ENCODE peak calls at places on chromosomes 3 and 15, in five cellular contexts. P is transverse colon, L is K562, I is HepG2, E is A549. U is an unnamed sample.

GRCh38 chr3:148331111-148331818 is 366.4 kb upstream of the AGTR1 start:
- DNase-seq in P (no peak), L (no peak), I (no peak), E (no peak), U (no peak)

GRCh38 chr3:170027691-170028102 is 10.1 kb upstream of the GPR160 start:
- DNase-seq in P (no peak), L (no peak), I (peak; percentile 25), E (no peak), U (no peak)

GRCh38 chr3:196736670-196737374 is 2.8 kb upstream of the PAK2 start:
- DNase-seq in P (no peak), L (no peak), I (peak; percentile 80), E (no peak), U (no peak)

GRCh38 chr3:77259701-77260100 is 219.8 kb downstream of the ROBO2 start:
- DNase-seq in P (peak; percentile 21), L (no peak), I (no peak), E (no peak), U (no peak)

GRCh38 chr3:61796088-61796680 is 234.8 kb downstream of the PTPRG start:
- DNase-seq in P (no peak), L (no peak), I (no peak), E (no peak), U (no peak)

GRCh38 chr3:189118896-189119295 is 52.9 kb upstream of the TPRG1 start:
- DNase-seq in P (no peak), L (no peak), I (no peak), E (no peak), U (no peak)

GRCh38 chr3:197793246-197793645 is 2.2 kb downstream of the LRCH3 start:
- DNase-seq in P (no peak), L (no peak), I (no peak), E (no peak), U (no peak)

GRCh38 chr15:99485153-99485947 is 80.4 kb upstream of the MEF2A start:
- DNase-seq in P (no peak), L (no peak), I (no peak), E (no peak), U (no peak)

GRCh38 chr15:100919481-100920405 is 586 bp downstream of the LRRK1 start:
- DNase-seq in P (peak; percentile 39), L (no peak), I (no peak), E (peak; percentile 38), U (no peak)

GRCh38 chr3:187914231-187914630 is 169.0 kb upstream of the BCL6 start:
- DNase-seq in P (no peak), L (no peak), I (peak; percentile 13), E (no peak), U (no peak)

GRCh38 chr15:62121273-62122015 is 43.6 kb downstream of the C2CD4B start:
- DNase-seq in P (no peak), L (no peak), I (no peak), E (no peak), U (no peak)

GRCh38 chr3:175422744-175423143 is 563.6 kb downstream of the NAALADL2 start:
- DNase-seq in P (no peak), L (no peak), I (no peak), E (no peak), U (no peak)

GRCh38 chr3:99909714-99910508 is 92.2 kb downstream of the CMSS1 start:
- DNase-seq in P (no peak), L (no peak), I (peak; percentile 42), E (peak; percentile 71), U (no peak)

GRCh38 chr3:192409203-192409837 is 318.0 kb downstream of the FGF12 start:
- DNase-seq in P (no peak), L (no peak), I (no peak), E (peak; percentile 43), U (no peak)

GRCh38 chr15:68371160-68371559 is 60.8 kb downstream of the ITGA11 start:
- DNase-seq in P (no peak), L (no peak), I (no peak), E (no peak), U (no peak)

GRCh38 chr15:33310481-33311311 is at the start of gene RYR3:
- DNase-seq in P (no peak), L (no peak), I (no peak), E (no peak), U (no peak)

GRCh38 chr15:101305820-101306255 is 10.8 kb upstream of the SNRPA1 start:
- DNase-seq in P (peak; percentile 3), L (no peak), I (no peak), E (no peak), U (no peak)

GRCh38 chr15:70196314-70197291 is 98.9 kb upstream of the TLE3 start:
- DNase-seq in P (peak; percentile 60), L (no peak), I (peak; percentile 89), E (no peak), U (peak; percentile 41)

GRCh38 chr3:42177068-42177800 is 86.1 kb downstream of the TRAK1 start:
- DNase-seq in P (no peak), L (no peak), I (no peak), E (no peak), U (no peak)

GRCh38 chr3:189457201-189457607 is 174.0 kb upstream of the TP63 start:
- DNase-seq in P (no peak), L (no peak), I (no peak), E (no peak), U (no peak)

GRCh38 chr15:57485869-57486268 is 105.8 kb upstream of the MYZAP start:
- DNase-seq in P (no peak), L (no peak), I (peak; percentile 81), E (peak; percentile 88), U (no peak)

GRCh38 chr3:166556955-166557354 is 719.7 kb upstream of the BCHE start:
- DNase-seq in P (no peak), L (no peak), I (no peak), E (no peak), U (no peak)

GRCh38 chr15:78225783-78226541 is 8.4 kb downstream of the ACSBG1 start:
- DNase-seq in P (no peak), L (no peak), I (no peak), E (no peak), U (no peak)

GRCh38 chr3:174613173-174613572 is 246.0 kb upstream of the NAALADL2 start:
- DNase-seq in P (no peak), L (no peak), I (no peak), E (no peak), U (no peak)

GRCh38 chr3:171347017-171347979 is 112.9 kb downstream of the TNIK start:
- DNase-seq in P (no peak), L (peak; percentile 23), I (no peak), E (no peak), U (peak; percentile 58)

GRCh38 chr3:115239717-115240116 is 92.6 kb upstream of the ZBTB20 start:
- DNase-seq in P (no peak), L (peak; percentile 59), I (peak; percentile 9), E (peak; percentile 96), U (no peak)

GRCh38 chr3:3447671-3448070 is 268.2 kb upstream of the CRBN start:
- DNase-seq in P (no peak), L (no peak), I (no peak), E (no peak), U (no peak)

GRCh38 chr3:89332311-89333159 is 225.1 kb downstream of the EPHA3 start:
- DNase-seq in P (no peak), L (no peak), I (no peak), E (no peak), U (no peak)

GRCh38 chr3:197567900-197568685 is 12.3 kb upstream of the BDH1 start:
- DNase-seq in P (no peak), L (no peak), I (no peak), E (no peak), U (no peak)

GRCh38 chr15:67240235-67241131 is 14.0 kb downstream of the AAGAB start:
- DNase-seq in P (peak; percentile 41), L (no peak), I (peak; percentile 13), E (peak; percentile 57), U (no peak)

GRCh38 chr3:120352017-120352416 is 2.9 kb upstream of the LRRC58 start:
- DNase-seq in P (no peak), L (no peak), I (no peak), E (no peak), U (no peak)

GRCh38 chr3:120348065-120348980 is 831 bp downstream of the LRRC58 start:
- DNase-seq in P (no peak), L (peak; percentile 26), I (peak; percentile 6), E (no peak), U (no peak)

GRCh38 chr3:120350431-120350941 is 1.3 kb upstream of the LRRC58 start:
- DNase-seq in P (peak; percentile 12), L (peak; percentile 32), I (peak; percentile 50), E (peak; percentile 40), U (peak; percentile 30)

GRCh38 chr3:120349819-120350125 is 618 bp upstream of the LRRC58 start:
- DNase-seq in P (no peak), L (no peak), I (no peak), E (no peak), U (no peak)

GRCh38 chr3:120348981-120349818 is at the start of gene LRRC58:
- DNase-seq in P (peak; percentile 91), L (peak; percentile 84), I (peak; percentile 81), E (peak; percentile 95), U (peak; percentile 81)
- TF ChIP-seq CTCF in P (no peak), L (no peak), I (peak; percentile 66), E (peak; percentile 35), U (no peak)

DNA sequence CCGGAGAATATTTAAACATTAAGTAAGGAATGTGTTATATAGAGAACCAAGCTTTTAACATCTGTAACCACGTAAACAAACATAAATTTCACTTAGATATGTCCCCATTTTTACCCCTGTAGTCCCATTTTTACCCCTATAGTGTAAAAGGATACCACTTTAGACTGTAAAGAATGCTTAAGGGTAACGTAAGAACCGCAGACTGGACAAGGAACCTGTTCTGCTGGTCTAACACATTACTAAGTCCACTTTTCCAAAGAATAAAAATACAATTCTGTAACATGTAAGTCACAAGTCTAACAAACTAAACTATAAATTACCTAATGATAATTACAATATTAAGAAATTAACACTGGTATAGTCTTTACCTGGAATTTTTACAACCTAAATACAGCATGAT is 2.9 kb downstream of the SLC12A6 start:
- DNase-seq in P (no peak), L (no peak), I (no peak), E (no peak), U (no peak)
- H3K4me3 ChIP-seq in P (peak overlapping the region; percentile 73), L (no peak overlapping the region), I (no peak overlapping the region), E (no peak overlapping the region), U (no peak overlapping the region)

GRCh38 chr3:185362850-185363661 is at the start of gene MAP3K13:
- DNase-seq in P (peak; percentile 72), L (peak; percentile 84), I (peak; percentile 54), E (peak; percentile 94), U (peak; percentile 77)
- TF ChIP-seq EP300 in P (no peak), L (no peak), I (no peak), E (no peak), U (peak; percentile 35)

GRCh38 chr3:134039161-134039862 is 9.6 kb upstream of the SLCO2A1 start:
- DNase-seq in P (peak; percentile 85), L (peak; percentile 41), I (peak; percentile 40), E (no peak), U (no peak)
- TF ChIP-seq CTCF in P (peak; percentile 31), L (peak; percentile 44), I (peak; percentile 88), E (no peak), U (no peak)

GRCh38 chr15:41154412-41154811 is 38.3 kb upstream of the INO80 start:
- DNase-seq in P (no peak), L (no peak), I (no peak), E (no peak), U (no peak)

GRCh38 chr15:41148065-41148464 is 32.0 kb upstream of the INO80 start:
- DNase-seq in P (no peak), L (no peak), I (no peak), E (no peak), U (no peak)

GRCh38 chr15:41151451-41152005 is 35.4 kb upstream of the INO80 start:
- DNase-seq in P (no peak), L (no peak), I (no peak), E (no peak), U (no peak)

GRCh38 chr15:41153733-41154132 is 37.7 kb upstream of the INO80 start:
- DNase-seq in P (no peak), L (no peak), I (no peak), E (no peak), U (no peak)

GRCh38 chr15:41150279-41150678 is 34.2 kb upstream of the INO80 start:
- DNase-seq in P (no peak), L (no peak), I (no peak), E (no peak), U (no peak)
- H3K4me3 ChIP-seq in P (no peak overlapping the region), L (no peak overlapping the region), I (no peak overlapping the region), E (no peak overlapping the region), U (no peak overlapping the region)